ENCODE peak calls at places on chromosome 18, in six cellular contexts. A, P, H, E, G and C are unnamed samples.

GRCh38 chr18:63346471-63347183 is 20.4 kb downstream of the KDSR start:
- DNase-seq in P (no peak), A (no peak), G (peak; percentile 67), H (no peak), E (no peak), C (no peak)

GRCh38 chr18:54069729-54070128 is 154.7 kb downstream of the MBD2 start:
- DNase-seq in P (no peak), A (no peak), E (no peak), G (no peak), H (no peak), C (no peak)

GRCh38 chr18:46570666-46571065 is 86.4 kb downstream of the LOXHD1 start:
- DNase-seq in G (no peak), H (no peak), E (no peak), A (no peak), P (no peak), C (no peak)

GRCh38 chr18:65791753-65792152 is 40.9 kb downstream of the CDH7 start:
- DNase-seq in P (no peak), G (no peak), H (no peak), E (no peak), A (no peak), C (no peak)

GRCh38 chr18:45457933-45458332 is 157.3 kb upstream of the SLC14A2 start:
- DNase-seq in A (no peak), G (no peak), H (no peak), E (no peak), P (no peak), C (no peak)

GRCh38 chr18:58135806-58136331 is 91.8 kb downstream of the NEDD4L start:
- DNase-seq in A (peak; percentile 71), H (peak; percentile 50), P (peak; percentile 77), G (peak; percentile 68), E (peak; percentile 31), C (peak; percentile 27)

GRCh38 chr18:48230459-48231113 is 178.6 kb downstream of the ZBTB7C start:
- DNase-seq in G (peak; percentile 61), H (peak; percentile 65), A (peak; percentile 81), P (peak; percentile 53), E (peak; percentile 57), C (peak; percentile 62)

GRCh38 chr18:32049393-32050161 is 31.0 kb downstream of the RNF125 start:
- DNase-seq in P (no peak), H (no peak), E (no peak), G (peak; percentile 17), A (no peak), C (no peak)

GRCh38 chr18:30987479-30988241 is 54.9 kb downstream of the DSC3 start:
- DNase-seq in E (no peak), G (peak; percentile 99), A (no peak), H (no peak), P (peak; percentile 36), C (no peak)

GRCh38 chr18:39946623-39947061 is 2008.4 kb upstream of the PIK3C3 start:
- DNase-seq in P (peak; percentile 83), A (no peak), H (no peak), G (peak; percentile 89), E (no peak), C (no peak)

GRCh38 chr18:61334491-61334850 is 1.2 kb downstream of the CDH20 start:
- DNase-seq in H (no peak), P (no peak), A (no peak), G (no peak), E (no peak), C (no peak)

GRCh38 chr18:79388043-79388442 is 7.7 kb upstream of the NFATC1 start:
- DNase-seq in E (no peak), G (no peak), P (no peak), H (no peak), A (no peak), C (no peak)
- TF ChIP-seq CTCF in E (no peak), G (no peak), P (no peak), H (no peak), A (no peak), C (no peak)

DNA sequence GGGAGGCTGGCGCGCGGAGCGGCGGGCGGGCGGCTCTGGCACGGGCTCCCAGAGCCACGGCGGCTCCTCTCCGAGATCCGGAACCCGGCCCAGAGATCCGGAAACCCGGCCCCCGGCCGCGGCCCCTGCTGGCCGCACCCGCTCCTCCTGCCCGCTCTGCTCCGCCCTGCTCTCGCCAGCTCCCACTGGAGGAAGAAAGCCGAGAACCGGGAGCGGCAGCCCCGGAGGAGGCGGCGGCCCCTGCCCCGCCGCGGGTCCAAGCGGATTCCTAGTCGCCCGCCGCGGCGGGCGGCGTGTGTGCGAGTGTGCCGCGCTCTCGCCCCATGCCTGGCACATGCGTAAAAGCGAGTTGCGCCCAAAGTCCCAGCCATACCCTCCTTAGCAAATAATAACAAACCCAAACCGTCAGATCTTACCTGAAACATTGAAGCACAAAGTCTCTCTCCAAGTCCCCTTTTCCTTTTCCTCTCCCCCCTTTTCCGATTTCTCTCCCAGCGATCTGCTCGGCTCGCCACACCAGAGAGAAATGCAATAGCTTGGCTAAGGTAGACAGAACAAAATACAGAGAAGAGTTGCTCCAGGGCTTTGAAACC is 108.7 kb upstream of the KCTD1 start:
- DNase-seq in P (peak; percentile 63), H (peak; percentile 53), E (peak; percentile 6), A (peak; percentile 81), G (peak; percentile 45), C (peak; percentile 57)
- TF ChIP-seq CTCF in P (peak; percentile 15), H (peak; percentile 42), E (peak; percentile 17), A (peak; percentile 39), G (peak; percentile 50), C (peak; percentile 41)

GRCh38 chr18:9055185-9055584 is 47.3 kb upstream of the NDUFV2 start:
- DNase-seq in P (peak; percentile 90), A (no peak), H (no peak), G (peak; percentile 94), E (no peak), C (no peak)
- TF ChIP-seq CTCF in P (peak; percentile 15), A (peak; percentile 30), H (no peak), G (peak; percentile 14), E (no peak), C (no peak)

GRCh38 chr18:5841518-5841917 is 53.8 kb downstream of the TMEM200C start:
- DNase-seq in A (no peak), H (no peak), E (no peak), P (no peak), G (no peak), C (no peak)
- TF ChIP-seq CTCF in A (no peak), H (peak; percentile 50), E (no peak), P (no peak), G (no peak), C (no peak)

DNA sequence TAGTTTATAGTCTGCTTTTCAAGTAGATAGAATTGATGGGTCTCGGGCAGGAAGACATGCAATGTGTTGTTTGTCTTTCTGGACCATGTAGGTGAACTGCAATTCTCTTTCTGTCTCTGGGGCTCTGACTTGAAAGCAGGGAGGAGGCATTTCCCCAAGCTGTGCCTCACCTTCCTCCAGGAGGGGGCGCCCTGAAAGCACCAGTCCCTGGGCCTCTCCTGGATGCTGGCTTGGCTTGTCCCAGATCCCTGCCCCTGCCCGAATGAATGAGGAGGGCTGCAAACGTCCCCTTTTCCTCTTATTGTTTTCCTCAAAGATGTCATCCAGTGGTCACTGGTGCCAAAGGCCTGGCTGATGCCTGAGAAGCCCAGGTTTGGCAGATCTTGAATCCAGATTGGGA is 270.6 kb downstream of the CELF4 start:
- DNase-seq in H (peak; percentile 26), P (peak; percentile 23), E (peak; percentile 15), A (peak; percentile 42), G (peak; percentile 15), C (peak; percentile 24)
- TF ChIP-seq CTCF in H (peak; percentile 46), P (peak; percentile 52), E (peak; percentile 50), A (peak; percentile 67), G (peak; percentile 58), C (peak; percentile 53)

DNA sequence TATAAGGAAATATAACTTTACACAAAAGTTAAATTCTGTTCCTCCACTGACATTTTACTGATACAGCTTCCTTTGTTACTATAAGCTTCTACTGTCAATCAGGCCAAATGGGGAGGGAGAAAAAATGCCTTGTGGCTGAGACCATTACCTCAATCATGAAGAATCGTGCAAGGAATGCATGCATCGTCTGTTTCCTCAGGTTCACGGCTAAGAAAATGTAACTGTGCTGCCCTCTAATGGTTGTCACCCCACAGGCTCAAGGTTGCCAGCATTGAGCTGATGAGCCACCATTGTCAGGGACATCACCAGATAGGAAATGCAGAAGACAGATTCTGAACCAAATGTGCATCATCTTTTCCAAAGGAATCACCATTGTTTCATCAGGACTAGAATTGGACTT is 426.9 kb downstream of the CDH2 start:
- DNase-seq in H (peak; percentile 53), G (peak; percentile 72), E (peak; percentile 16), P (peak; percentile 84), A (peak; percentile 86), C (peak; percentile 25)
- TF ChIP-seq CTCF in H (peak; percentile 77), G (peak; percentile 75), E (peak; percentile 62), P (peak; percentile 93), A (peak; percentile 80), C (peak; percentile 72)

GRCh38 chr18:43396266-43396665 is 119.0 kb upstream of the SYT4 start:
- DNase-seq in H (no peak), G (peak; percentile 29), A (peak; percentile 34), P (peak; percentile 35), E (no peak), C (no peak)
- TF ChIP-seq CTCF in H (peak; percentile 73), G (peak; percentile 25), A (peak; percentile 36), P (peak; percentile 47), E (peak; percentile 18), C (peak; percentile 69)

GRCh38 chr18:52715961-52716360 is 376.0 kb downstream of the DCC start:
- DNase-seq in E (no peak), H (no peak), G (no peak), A (no peak), P (no peak), C (no peak)

GRCh38 chr18:52716926-52717325 is 376.9 kb downstream of the DCC start:
- DNase-seq in E (peak; percentile 27), G (peak; percentile 14), H (peak; percentile 3), A (peak; percentile 47), P (peak; percentile 3), C (no peak)

DNA sequence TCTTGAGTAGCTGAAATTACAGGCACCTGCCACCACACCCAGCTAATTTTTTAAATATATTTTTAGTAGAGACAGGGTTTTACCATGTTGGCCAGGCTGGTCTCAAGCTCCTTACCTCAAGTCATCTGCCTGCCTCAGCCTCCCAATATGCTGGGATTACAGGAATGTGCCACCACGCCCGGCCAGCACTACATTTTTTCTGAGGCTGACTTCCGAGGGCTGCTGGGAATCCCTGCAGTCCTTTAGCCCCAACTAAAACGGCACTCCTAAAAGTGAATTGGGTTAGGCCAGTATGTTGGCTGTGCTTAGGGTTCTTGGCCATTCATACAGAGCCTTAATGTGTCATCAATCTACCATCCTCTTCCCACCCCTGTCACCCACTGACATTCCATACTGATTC is 375.4 kb downstream of the DCC start:
- DNase-seq in E (no peak), A (no peak), P (no peak), H (no peak), G (no peak), C (no peak)
- TF ChIP-seq CTCF in E (no peak), A (no peak), P (no peak), H (no peak), G (no peak), C (no peak)